ENCODE peak calls at places on chromosomes 6 and 20, in four cellular contexts. H is NCI-H2029 treated with DMSO at 0.1 percent for 48 hours, U is glutamatergic neuron, E is AG04450. Q is an unnamed sample.

GRCh38 chr20:11323821-11324220 is 593.9 kb upstream of the BTBD3 start:
- DNase-seq in H (no peak), U (no peak), E (no peak), Q (no peak)

GRCh38 chr20:19758888-19759331 is 852 bp downstream of the RIN2 start:
- DNase-seq in H (no peak), U (peak), E (no peak), Q (no peak)

GRCh38 chr20:46853926-46854325 is 40.7 kb upstream of the EYA2 start:
- DNase-seq in H (no peak), U (no peak), E (no peak), Q (no peak)

GRCh38 chr6:31407699-31408098 is 4.3 kb downstream of the MICA start:
- DNase-seq in H (no peak), U (no peak), E (peak), Q (peak)

GRCh38 chr20:36246410-36246809 is 10.1 kb downstream of the AAR2 start:
- DNase-seq in H (no peak), U (no peak), E (no peak), Q (no peak)

GRCh38 chr20:37155987-37156386 is 23.1 kb upstream of the RPN2 start:
- DNase-seq in H (no peak), U (no peak), E (no peak), Q (no peak)

GRCh38 chr6:35240838-35241801 is 18.4 kb upstream of the ZNF76 start:
- DNase-seq in H (peak), U (peak), E (no peak), Q (peak)

GRCh38 chr20:58555078-58555765 is 40.0 kb upstream of the APCDD1L start:
- DNase-seq in H (no peak), U (no peak), E (peak), Q (peak)

GRCh38 chr20:14142171-14142570 is 146.9 kb downstream of the MACROD2 start:
- DNase-seq in H (peak), U (peak), E (peak), Q (peak)

GRCh38 chr6:125745281-125746018 is 4.0 kb upstream of the HEY2 start:
- DNase-seq in H (peak), U (no peak), E (no peak), Q (no peak)

GRCh38 chr20:57433658-57434389 is 42.6 kb downstream of the RBM38 start:
- DNase-seq in H (no peak), U (no peak), E (no peak), Q (no peak)

GRCh38 chr6:11653028-11653583 is 115.6 kb downstream of the TMEM170B start:
- DNase-seq in H (no peak), U (no peak), E (peak), Q (peak)

GRCh38 chr6:68891419-68891818 is 256.3 kb downstream of the ADGRB3 start:
- DNase-seq in H (no peak), U (no peak), E (no peak), Q (no peak)

GRCh38 chr20:32906200-32906599 is 47.5 kb downstream of the EFCAB8 start:
- DNase-seq in H (no peak), U (no peak), E (no peak), Q (no peak)

GRCh38 chr6:161101517-161101916 is 109.9 kb downstream of the MAP3K4 start:
- DNase-seq in H (no peak), U (peak), E (no peak), Q (no peak)

GRCh38 chr6:88048556-88048955 is 915 bp downstream of the SPACA1 start:
- DNase-seq in H (no peak), U (no peak), E (no peak), Q (no peak)

GRCh38 chr20:64041781-64042771 is 6.1 kb downstream of the C20orf204 start:
- DNase-seq in H (no peak), U (no peak), E (no peak), Q (no peak)

GRCh38 chr20:58808296-58809046 is 42.2 kb downstream of the GNAS-AS1 start:
- DNase-seq in H (no peak), U (no peak), E (no peak), Q (no peak)

GRCh38 chr6:43256670-43257664 is 13.7 kb downstream of the TTBK1 start:
- DNase-seq in H (no peak), U (no peak), E (no peak), Q (no peak)

GRCh38 chr6:166930354-166930891 is 25.9 kb downstream of the RNASET2 start:
- DNase-seq in H (no peak), U (no peak), E (no peak), Q (no peak)

GRCh38 chr6:87151786-87152527 is 3.4 kb upstream of the ZNF292 start:
- DNase-seq in H (peak), U (peak), E (no peak), Q (no peak)

GRCh38 chr6:162100091-162100490 is 627.5 kb downstream of the PRKN start:
- DNase-seq in H (no peak), U (no peak), E (no peak), Q (no peak)

GRCh38 chr6:40806479-40806878 is 219.3 kb upstream of the LRFN2 start:
- DNase-seq in H (no peak), U (no peak), E (no peak), Q (no peak)

Q was measured in HS-5.